ENCODE peak calls at places on chromosomes 7 and 10, in seven cellular contexts. N, X, H, Q, E, S and I are unnamed samples.

GRCh38 chr10:133316266-133316665 is 7.6 kb downstream of the ZNF511 start:
- DNase-seq in N (no peak), X (no peak), H (no peak), Q (no peak), E (no peak), S (no peak), I (no peak)

GRCh38 chr7:116213361-116214155 is 3.2 kb downstream of the TES start:
- DNase-seq in N (peak), X (no peak), H (peak), Q (no peak), E (no peak), S (no peak), I (no peak)

GRCh38 chr7:103150192-103150591 is 1.3 kb upstream of the NAPEPLD start:
- DNase-seq in N (no peak), X (no peak), H (no peak), Q (peak), E (no peak), S (no peak), I (no peak)

GRCh38 chr10:31769564-31769963 is 159.1 kb downstream of the ARHGAP12 start:
- DNase-seq in N (peak), X (no peak), H (no peak), Q (peak), E (no peak), S (no peak), I (peak)

GRCh38 chr10:50506861-50507573 is 116.7 kb downstream of the SGMS1 start:
- DNase-seq in N (no peak), X (no peak), H (no peak), Q (no peak), E (peak), S (no peak), I (no peak)

GRCh38 chr7:43766564-43766963 is 8.1 kb downstream of the BLVRA start:
- DNase-seq in N (no peak), X (no peak), H (no peak), Q (no peak), E (no peak), S (no peak), I (no peak)

GRCh38 chr7:112439476-112439875 is 10.8 kb upstream of the IFRD1 start:
- DNase-seq in N (no peak), X (no peak), H (no peak), Q (no peak), E (no peak), S (no peak), I (no peak)

GRCh38 chr10:124892905-124893304 is 49.0 kb upstream of the ZRANB1 start:
- DNase-seq in N (no peak), X (no peak), H (no peak), Q (no peak), E (no peak), S (no peak), I (no peak)

GRCh38 chr10:85250304-85250703 is 921.9 kb downstream of the CCSER2 start:
- DNase-seq in N (no peak), X (no peak), H (no peak), Q (no peak), E (no peak), S (no peak), I (no peak)

GRCh38 chr7:1576521-1577253 is 6.9 kb upstream of the PSMG3 start:
- DNase-seq in N (no peak), X (no peak), H (no peak), Q (no peak), E (no peak), S (no peak), I (no peak)

GRCh38 chr10:11835061-11835460 is 11.9 kb downstream of the PROSER2 start:
- DNase-seq in N (no peak), X (no peak), H (no peak), Q (no peak), E (no peak), S (no peak), I (no peak)

GRCh38 chr10:28429045-28429444 is 103.9 kb upstream of the WAC start:
- DNase-seq in N (no peak), X (no peak), H (no peak), Q (no peak), E (no peak), S (no peak), I (no peak)

GRCh38 chr10:68870545-68871104 is 30.5 kb upstream of the DDX50 start:
- DNase-seq in N (no peak), X (no peak), H (no peak), Q (no peak), E (no peak), S (no peak), I (no peak)

GRCh38 chr10:78972160-78972946 is 96.4 kb upstream of the ZMIZ1 start:
- DNase-seq in N (peak), X (no peak), H (peak), Q (no peak), E (peak), S (no peak), I (no peak)

GRCh38 chr7:44236333-44236728 is 35.6 kb downstream of the YKT6 start:
- DNase-seq in N (no peak), X (no peak), H (no peak), Q (no peak), E (no peak), S (no peak), I (no peak)

GRCh38 chr7:17902599-17902998 is 37.7 kb downstream of the SNX13 start:
- DNase-seq in N (no peak), X (no peak), H (no peak), Q (no peak), E (no peak), S (no peak), I (no peak)

GRCh38 chr7:130649004-130649790 is 19.4 kb downstream of the COPG2 start:
- DNase-seq in N (peak), X (no peak), H (peak), Q (no peak), E (no peak), S (peak), I (peak)

GRCh38 chr10:50739618-50740350 is at the start of gene ASAH2B:
- DNase-seq in N (peak), X (peak), H (peak), Q (peak), E (peak), S (peak), I (peak)

GRCh38 chr7:13990984-13991790 is 1.7 kb upstream of the ETV1 start:
- DNase-seq in N (peak), X (peak), H (peak), Q (peak), E (peak), S (peak), I (peak)

GRCh38 chr7:101085000-101085948 is at the start of gene TRIM56:
- DNase-seq in N (peak), X (peak), H (peak), Q (peak), E (peak), S (peak), I (peak)

GRCh38 chr10:78776746-78777145 is 292.0 kb upstream of the ZMIZ1 start:
- DNase-seq in N (no peak), X (no peak), H (no peak), Q (no peak), E (no peak), S (no peak), I (no peak)

GRCh38 chr10:80210259-80210658 is 4.9 kb upstream of the ANXA11 start:
- DNase-seq in N (no peak), X (no peak), H (no peak), Q (no peak), E (no peak), S (no peak), I (no peak)

GRCh38 chr7:151836191-151836926 is 40.6 kb downstream of the PRKAG2 start:
- DNase-seq in N (no peak), X (no peak), H (no peak), Q (no peak), E (no peak), S (no peak), I (no peak)

GRCh38 chr10:44051584-44052385 is 333.1 kb downstream of the CXCL12 start:
- DNase-seq in N (peak), X (no peak), H (peak), Q (peak), E (no peak), S (no peak), I (no peak)

GRCh38 chr10:49333192-49333591 is 34.2 kb downstream of the C10orf71 start:
- DNase-seq in N (no peak), X (no peak), H (no peak), Q (no peak), E (no peak), S (no peak), I (no peak)

GRCh38 chr10:17410907-17411306 is 43.5 kb downstream of the ST8SIA6 start:
- DNase-seq in N (no peak), X (no peak), H (no peak), Q (no peak), E (no peak), S (no peak), I (no peak)